ENCODE peak calls at places on chromosomes 3 and 15, in six cellular contexts. L, P, O, W, C and D are unnamed samples.

GRCh38 chr3:197007953-197008352 is 21.7 kb downstream of the MELTF start:
- DNase-seq in L (no peak), P (no peak), W (no peak), O (no peak), C (no peak), D (no peak)

GRCh38 chr3:113272369-113272748 is 61.0 kb downstream of the BOC start:
- DNase-seq in C (no peak), W (no peak), L (no peak), P (no peak), O (no peak), D (no peak)

GRCh38 chr3:18559323-18559972 is 134.3 kb upstream of the SATB1 start:
- DNase-seq in L (no peak), C (peak), O (peak), P (peak), W (peak), D (peak)

GRCh38 chr15:32994810-32995424 is 199.6 kb downstream of the FMN1 start:
- DNase-seq in W (peak), P (peak), O (no peak), C (no peak), L (peak), D (no peak)

GRCh38 chr15:82197734-82198594 is 64.6 kb downstream of the EFL1 start:
- DNase-seq in O (peak), C (peak), P (peak), W (peak), L (peak), D (peak)

GRCh38 chr15:74324714-74325113 is 42.7 kb downstream of the CYP11A1 start:
- DNase-seq in W (no peak), L (no peak), C (no peak), O (no peak), P (no peak), D (no peak)

GRCh38 chr15:65530318-65531111 is at the start of gene HACD3:
- DNase-seq in L (peak), C (peak), W (peak), P (peak), O (peak), D (peak)

GRCh38 chr3:122357828-122358617 is 25.0 kb downstream of the MIX23 start:
- DNase-seq in W (no peak), O (no peak), L (peak), P (peak), C (no peak), D (no peak)

GRCh38 chr3:126926684-126927404 is 56.1 kb upstream of the PLXNA1 start:
- DNase-seq in O (no peak), L (peak), W (no peak), P (peak), C (no peak), D (no peak)

GRCh38 chr3:39168156-39168780 is 14.9 kb upstream of the CSRNP1 start:
- DNase-seq in L (no peak), W (no peak), O (no peak), C (no peak), P (no peak), D (no peak)
- H3K18ac ChIP-seq in L (no peak), W (no peak), O (no peak), C (no peak), P (no peak), D (no peak)

GRCh38 chr3:72489916-72490315 is 358.3 kb downstream of the SHQ1 start:
- DNase-seq in P (peak), C (no peak), O (no peak), L (no peak), W (no peak), D (no peak)

GRCh38 chr3:72487946-72488735 is 360.1 kb downstream of the SHQ1 start:
- DNase-seq in P (no peak), O (no peak), C (no peak), W (no peak), L (peak), D (no peak)

GRCh38 chr3:72485649-72486048 is 362.6 kb downstream of the SHQ1 start:
- DNase-seq in L (peak), O (no peak), P (no peak), W (no peak), C (no peak), D (no peak)

GRCh38 chr3:72488736-72489030 is 359.6 kb downstream of the SHQ1 start:
- DNase-seq in C (no peak), O (no peak), W (no peak), L (peak), P (no peak), D (no peak)

GRCh38 chr3:72487078-72487765 is 361.0 kb downstream of the SHQ1 start:
- DNase-seq in W (peak), P (peak), O (peak), L (peak), C (no peak), D (no peak)
- H3K18ac ChIP-seq in W (peak), P (peak), O (no peak), L (peak), C (peak), D (no peak)

GRCh38 chr3:118641608-118642007 is 393.0 kb downstream of the IGSF11 start:
- DNase-seq in O (peak), C (peak), W (peak), P (no peak), L (no peak), D (peak)
- H3K18ac ChIP-seq in O (no peak), C (no peak), W (no peak), P (no peak), L (no peak), D (no peak)

GRCh38 chr15:39128746-39129145 is 452.1 kb upstream of the THBS1 start:
- DNase-seq in P (peak), W (no peak), C (no peak), O (no peak), L (no peak), D (no peak)
- H3K18ac ChIP-seq in P (no peak), W (no peak), C (no peak), O (no peak), L (peak), D (no peak)

GRCh38 chr3:179562467-179563297 is at the start of gene ACTL6A:
- DNase-seq in P (peak), O (peak), C (peak), L (peak), W (peak), D (peak)
- H3K18ac ChIP-seq in P (peak), O (peak), C (peak), L (no peak), W (peak), D (peak)